ENCODE peak calls at places on chromosomes 12 and 14, in six cellular contexts. One of them, this sample, is unnamed. For H3K4me1, the result is how much of the 10 kb centered on the place peaks cover.

GRCh38 chr12:9721394-9722092 is 11.4 kb downstream of the CLECL1 start:
- DNase-seq in cardiac muscle cell: peak
- DNase-seq in heart left ventricle: no peak
- DNase-seq in PC-3: peak
- DNase-seq in effector memory CD4-positive, alpha-beta T cell: no peak
- DNase-seq in esophagus squamous epithelium: no peak
- DNase-seq in this sample: no peak

GRCh38 chr14:96083667-96084320 is 44.6 kb downstream of the C14orf132 start:
- DNase-seq in cardiac muscle cell: no peak
- DNase-seq in effector memory CD4-positive, alpha-beta T cell: no peak
- DNase-seq in heart left ventricle: no peak
- DNase-seq in PC-3: peak
- DNase-seq in esophagus squamous epithelium: no peak
- DNase-seq in this sample: no peak

GRCh38 chr12:76927170-76927784 is 48.5 kb upstream of the CSRP2 start:
- DNase-seq in esophagus squamous epithelium: no peak
- DNase-seq in effector memory CD4-positive, alpha-beta T cell: no peak
- DNase-seq in PC-3: peak
- DNase-seq in heart left ventricle: no peak
- DNase-seq in cardiac muscle cell: peak
- DNase-seq in this sample: peak

GRCh38 chr12:39354955-39355354 is 88.0 kb downstream of the KIF21A start:
- DNase-seq in PC-3: peak
- DNase-seq in effector memory CD4-positive, alpha-beta T cell: no peak
- DNase-seq in heart left ventricle: no peak
- DNase-seq in cardiac muscle cell: no peak
- DNase-seq in esophagus squamous epithelium: no peak
- DNase-seq in this sample: no peak

GRCh38 chr12:5047729-5048128 is 4.0 kb downstream of the KCNA5 start:
- DNase-seq in heart left ventricle: no peak
- DNase-seq in effector memory CD4-positive, alpha-beta T cell: no peak
- DNase-seq in cardiac muscle cell: no peak
- DNase-seq in esophagus squamous epithelium: no peak
- DNase-seq in PC-3: no peak
- DNase-seq in this sample: no peak

GRCh38 chr12:509494-509893 is 49.8 kb downstream of the B4GALNT3 start:
- DNase-seq in cardiac muscle cell: peak
- DNase-seq in PC-3: peak
- DNase-seq in esophagus squamous epithelium: no peak
- DNase-seq in heart left ventricle: no peak
- DNase-seq in effector memory CD4-positive, alpha-beta T cell: no peak
- DNase-seq in this sample: no peak

GRCh38 chr12:93862424-93862823 is 185.2 kb downstream of the CRADD start:
- DNase-seq in cardiac muscle cell: peak
- DNase-seq in PC-3: no peak
- DNase-seq in esophagus squamous epithelium: no peak
- DNase-seq in heart left ventricle: no peak
- DNase-seq in effector memory CD4-positive, alpha-beta T cell: no peak
- DNase-seq in this sample: no peak

GRCh38 chr14:55699131-55700057 is 119.4 kb downstream of the KTN1 start:
- DNase-seq in heart left ventricle: no peak
- DNase-seq in PC-3: peak
- DNase-seq in effector memory CD4-positive, alpha-beta T cell: no peak
- DNase-seq in esophagus squamous epithelium: no peak
- DNase-seq in cardiac muscle cell: peak
- DNase-seq in this sample: peak

GRCh38 chr14:98507269-98507668 is 764.7 kb downstream of the BCL11B start:
- DNase-seq in cardiac muscle cell: no peak
- DNase-seq in effector memory CD4-positive, alpha-beta T cell: no peak
- DNase-seq in PC-3: no peak
- DNase-seq in heart left ventricle: no peak
- DNase-seq in esophagus squamous epithelium: no peak
- DNase-seq in this sample: no peak

GRCh38 chr12:42474391-42474790 is 115.2 kb downstream of the PRICKLE1 start:
- DNase-seq in heart left ventricle: no peak
- DNase-seq in PC-3: peak
- DNase-seq in esophagus squamous epithelium: no peak
- DNase-seq in cardiac muscle cell: peak
- DNase-seq in effector memory CD4-positive, alpha-beta T cell: no peak
- DNase-seq in this sample: no peak

GRCh38 chr14:76867536-76868452 is 41.6 kb downstream of the LRRC74A start:
- DNase-seq in heart left ventricle: peak
- DNase-seq in effector memory CD4-positive, alpha-beta T cell: no peak
- DNase-seq in cardiac muscle cell: no peak
- DNase-seq in esophagus squamous epithelium: no peak
- DNase-seq in PC-3: no peak
- DNase-seq in this sample: no peak

GRCh38 chr14:88129306-88130056 is 124.5 kb downstream of the GPR65 start:
- DNase-seq in cardiac muscle cell: peak
- DNase-seq in PC-3: peak
- DNase-seq in heart left ventricle: no peak
- DNase-seq in esophagus squamous epithelium: no peak
- DNase-seq in effector memory CD4-positive, alpha-beta T cell: no peak
- DNase-seq in this sample: peak

GRCh38 chr12:31572900-31573299 is 18.0 kb downstream of the DENND5B start:
- DNase-seq in PC-3: no peak
- DNase-seq in esophagus squamous epithelium: no peak
- DNase-seq in cardiac muscle cell: no peak
- DNase-seq in effector memory CD4-positive, alpha-beta T cell: no peak
- DNase-seq in heart left ventricle: no peak
- DNase-seq in this sample: no peak

GRCh38 chr12:43579240-43579639 is 27.2 kb upstream of the ADAMTS20 start:
- DNase-seq in PC-3: no peak
- DNase-seq in effector memory CD4-positive, alpha-beta T cell: no peak
- DNase-seq in cardiac muscle cell: no peak
- DNase-seq in heart left ventricle: no peak
- DNase-seq in esophagus squamous epithelium: no peak
- DNase-seq in this sample: no peak

GRCh38 chr12:6724409-6724797 is 557 bp downstream of the COPS7A start:
- DNase-seq in cardiac muscle cell: no peak
- DNase-seq in esophagus squamous epithelium: no peak
- DNase-seq in heart left ventricle: no peak
- DNase-seq in PC-3: peak
- DNase-seq in effector memory CD4-positive, alpha-beta T cell: peak
- DNase-seq in this sample: peak

GRCh38 chr12:49806321-49806813 is 21.8 kb downstream of the NCKAP5L start:
- DNase-seq in heart left ventricle: no peak
- DNase-seq in effector memory CD4-positive, alpha-beta T cell: no peak
- DNase-seq in cardiac muscle cell: no peak
- DNase-seq in PC-3: no peak
- DNase-seq in esophagus squamous epithelium: no peak
- DNase-seq in this sample: no peak

GRCh38 chr12:94644141-94644575 is 6.2 kb downstream of the TMCC3 start:
- DNase-seq in cardiac muscle cell: peak
- DNase-seq in heart left ventricle: no peak
- DNase-seq in effector memory CD4-positive, alpha-beta T cell: no peak
- DNase-seq in esophagus squamous epithelium: no peak
- DNase-seq in PC-3: peak
- DNase-seq in this sample: no peak

GRCh38 chr12:114669501-114670256 is 14.3 kb downstream of the TBX3 start:
- DNase-seq in effector memory CD4-positive, alpha-beta T cell: no peak
- DNase-seq in esophagus squamous epithelium: no peak
- DNase-seq in PC-3: peak
- DNase-seq in heart left ventricle: no peak
- DNase-seq in cardiac muscle cell: no peak
- DNase-seq in this sample: peak

GRCh38 chr12:102567031-102567985 is 86.9 kb upstream of the IGF1 start:
- DNase-seq in effector memory CD4-positive, alpha-beta T cell: no peak
- DNase-seq in esophagus squamous epithelium: no peak
- DNase-seq in heart left ventricle: no peak
- DNase-seq in PC-3: peak
- DNase-seq in cardiac muscle cell: peak
- DNase-seq in this sample: no peak

GRCh38 chr12:114809132-114809531 is 125.2 kb upstream of the TBX3 start:
- DNase-seq in PC-3: no peak
- DNase-seq in cardiac muscle cell: no peak
- DNase-seq in heart left ventricle: no peak
- DNase-seq in esophagus squamous epithelium: no peak
- DNase-seq in effector memory CD4-positive, alpha-beta T cell: no peak
- DNase-seq in this sample: no peak

GRCh38 chr12:64618953-64619590 is 8.8 kb downstream of the RASSF3 start:
- DNase-seq in effector memory CD4-positive, alpha-beta T cell: no peak
- DNase-seq in cardiac muscle cell: peak
- DNase-seq in esophagus squamous epithelium: no peak
- DNase-seq in PC-3: peak
- DNase-seq in heart left ventricle: no peak
- DNase-seq in this sample: no peak

GRCh38 chr14:75995372-75996041 is 9.9 kb downstream of the IFT43 start:
- DNase-seq in PC-3: no peak
- DNase-seq in esophagus squamous epithelium: no peak
- DNase-seq in cardiac muscle cell: peak
- DNase-seq in effector memory CD4-positive, alpha-beta T cell: no peak
- DNase-seq in heart left ventricle: peak
- DNase-seq in this sample: no peak

GRCh38 chr12:81261508-81262207 is 183.8 kb downstream of the ACSS3 start:
- DNase-seq in effector memory CD4-positive, alpha-beta T cell: no peak
- DNase-seq in PC-3: no peak
- DNase-seq in cardiac muscle cell: no peak
- DNase-seq in heart left ventricle: no peak
- DNase-seq in esophagus squamous epithelium: no peak
- DNase-seq in this sample: peak

GRCh38 chr14:44988694-44989093 is 26.7 kb downstream of the TOGARAM1 start:
- DNase-seq in cardiac muscle cell: peak
- DNase-seq in PC-3: no peak
- DNase-seq in heart left ventricle: peak
- DNase-seq in effector memory CD4-positive, alpha-beta T cell: no peak
- DNase-seq in esophagus squamous epithelium: no peak
- DNase-seq in this sample: no peak

GRCh38 chr12:6551496-6552139 is 4.2 kb downstream of the IFFO1 start:
- DNase-seq in effector memory CD4-positive, alpha-beta T cell: no peak
- DNase-seq in cardiac muscle cell: peak
- DNase-seq in PC-3: no peak
- DNase-seq in esophagus squamous epithelium: no peak
- DNase-seq in heart left ventricle: no peak
- DNase-seq in this sample: no peak

GRCh38 chr14:103290961-103291360 is 43.1 kb upstream of the EIF5 start:
- DNase-seq in heart left ventricle: no peak
- DNase-seq in cardiac muscle cell: no peak
- DNase-seq in PC-3: no peak
- DNase-seq in effector memory CD4-positive, alpha-beta T cell: no peak
- DNase-seq in esophagus squamous epithelium: no peak
- DNase-seq in this sample: no peak

GRCh38 chr12:19507823-19508222 is 68.5 kb downstream of the AEBP2 start:
- DNase-seq in esophagus squamous epithelium: no peak
- DNase-seq in PC-3: no peak
- DNase-seq in cardiac muscle cell: peak
- DNase-seq in effector memory CD4-positive, alpha-beta T cell: no peak
- DNase-seq in heart left ventricle: no peak
- DNase-seq in this sample: no peak

GRCh38 chr12:104494137-104494815 is 37.5 kb downstream of the CHST11 start:
- DNase-seq in cardiac muscle cell: peak
- DNase-seq in heart left ventricle: peak
- DNase-seq in esophagus squamous epithelium: no peak
- DNase-seq in PC-3: no peak
- DNase-seq in effector memory CD4-positive, alpha-beta T cell: no peak
- DNase-seq in this sample: no peak

GRCh38 chr12:81668475-81668874 is 90.7 kb downstream of the PPFIA2 start:
- DNase-seq in effector memory CD4-positive, alpha-beta T cell: no peak
- DNase-seq in esophagus squamous epithelium: no peak
- DNase-seq in PC-3: peak
- DNase-seq in cardiac muscle cell: peak
- DNase-seq in heart left ventricle: no peak
- DNase-seq in this sample: no peak

GRCh38 chr12:91985002-91985767 is 160.5 kb downstream of the BTG1 start:
- DNase-seq in PC-3: no peak
- DNase-seq in effector memory CD4-positive, alpha-beta T cell: no peak
- DNase-seq in esophagus squamous epithelium: no peak
- DNase-seq in heart left ventricle: no peak
- DNase-seq in cardiac muscle cell: peak
- DNase-seq in this sample: no peak

GRCh38 chr12:46219892-46220655 is 48.8 kb downstream of the SLC38A1 start:
- DNase-seq in PC-3: peak
- DNase-seq in cardiac muscle cell: peak
- DNase-seq in heart left ventricle: no peak
- DNase-seq in effector memory CD4-positive, alpha-beta T cell: peak
- DNase-seq in esophagus squamous epithelium: no peak
- DNase-seq in this sample: no peak

GRCh38 chr14:63512861-63513260 is 30.3 kb downstream of the PPP2R5E start:
- DNase-seq in cardiac muscle cell: no peak
- DNase-seq in esophagus squamous epithelium: no peak
- DNase-seq in effector memory CD4-positive, alpha-beta T cell: no peak
- DNase-seq in PC-3: no peak
- DNase-seq in heart left ventricle: no peak
- DNase-seq in this sample: no peak
- H3K4me1 ChIP-seq in cardiac muscle cell: under half
- H3K4me1 ChIP-seq in esophagus squamous epithelium: under half
- H3K4me1 ChIP-seq in effector memory CD4-positive, alpha-beta T cell: under half
- H3K4me1 ChIP-seq in PC-3: under half
- H3K4me1 ChIP-seq in heart left ventricle: under half
- H3K4me1 ChIP-seq in this sample: under half

DNA sequence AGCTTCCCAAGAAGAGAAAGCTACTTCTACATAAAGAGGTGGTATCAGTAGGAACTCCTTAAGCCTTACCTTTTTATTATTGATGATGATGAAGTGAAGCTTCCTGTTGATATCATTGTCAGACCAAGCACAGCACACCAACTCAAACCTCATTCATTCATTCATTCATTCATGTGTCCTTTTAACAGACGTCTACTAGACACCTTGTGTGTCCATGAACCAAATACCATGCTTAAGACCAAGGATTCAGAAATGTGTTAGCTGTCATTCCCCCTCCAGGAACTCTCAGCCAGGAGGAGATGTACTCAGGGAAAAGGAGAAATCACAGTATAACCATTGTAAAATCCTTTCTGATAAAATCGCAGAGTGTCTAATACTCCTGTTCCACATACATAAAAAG is 194.8 kb downstream of the ZFP36L1 start:
- DNase-seq in esophagus squamous epithelium: no peak
- DNase-seq in effector memory CD4-positive, alpha-beta T cell: no peak
- DNase-seq in heart left ventricle: no peak
- DNase-seq in cardiac muscle cell: no peak
- DNase-seq in PC-3: no peak
- DNase-seq in this sample: no peak
- H3K4me1 ChIP-seq in esophagus squamous epithelium: under half
- H3K4me1 ChIP-seq in effector memory CD4-positive, alpha-beta T cell: under half
- H3K4me1 ChIP-seq in heart left ventricle: under half
- H3K4me1 ChIP-seq in cardiac muscle cell: under half
- H3K4me1 ChIP-seq in PC-3: under half
- H3K4me1 ChIP-seq in this sample: under half

DNA sequence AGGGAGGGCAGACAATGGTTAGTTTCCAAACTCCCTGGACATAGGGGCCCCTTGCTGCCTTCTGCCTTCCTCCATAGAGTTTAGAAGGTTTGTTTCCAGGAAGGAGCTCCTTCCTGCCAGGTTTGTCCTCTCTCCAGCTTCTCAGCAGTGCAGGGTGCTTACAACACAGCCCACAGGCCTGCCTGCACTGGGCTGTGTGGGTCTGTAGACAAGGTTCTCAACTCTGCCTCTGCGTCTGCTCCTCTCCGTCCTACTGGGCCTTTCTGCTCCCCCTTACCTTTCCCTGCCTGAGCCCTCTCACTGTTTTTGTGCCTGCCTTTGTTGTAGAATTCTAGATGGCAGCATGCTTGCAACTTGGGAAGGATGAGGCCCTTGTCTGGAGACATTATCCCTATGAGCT is 124.0 kb downstream of the SAMD4A start:
- DNase-seq in cardiac muscle cell: no peak
- DNase-seq in PC-3: no peak
- DNase-seq in effector memory CD4-positive, alpha-beta T cell: no peak
- DNase-seq in esophagus squamous epithelium: no peak
- DNase-seq in heart left ventricle: no peak
- DNase-seq in this sample: no peak
- H3K4me1 ChIP-seq in cardiac muscle cell: under half
- H3K4me1 ChIP-seq in PC-3: under half
- H3K4me1 ChIP-seq in effector memory CD4-positive, alpha-beta T cell: under half
- H3K4me1 ChIP-seq in esophagus squamous epithelium: under half
- H3K4me1 ChIP-seq in heart left ventricle: under half
- H3K4me1 ChIP-seq in this sample: under half

GRCh38 chr14:48129472-48129871 is 454.1 kb upstream of the MDGA2 start:
- DNase-seq in PC-3: no peak
- DNase-seq in heart left ventricle: no peak
- DNase-seq in cardiac muscle cell: no peak
- DNase-seq in effector memory CD4-positive, alpha-beta T cell: no peak
- DNase-seq in esophagus squamous epithelium: no peak
- DNase-seq in this sample: no peak
- H3K4me1 ChIP-seq in PC-3: under half
- H3K4me1 ChIP-seq in heart left ventricle: under half
- H3K4me1 ChIP-seq in cardiac muscle cell: under half
- H3K4me1 ChIP-seq in effector memory CD4-positive, alpha-beta T cell: under half
- H3K4me1 ChIP-seq in esophagus squamous epithelium: under half
- H3K4me1 ChIP-seq in this sample: under half

This sample was measured in GM23338.